ENCODE peak calls at places on chromosomes 3 and 15, in five cellular contexts. Z is GM12865, H is uterus, M is fibroblast of the aortic adventitia, Q is cardiac muscle cell. V is an unnamed sample.
A peak's percentile ranks its signal among the peaks of the same experiment; 100 is the strongest.

GRCh38 chr3:12187448-12188327 is 29.0 kb upstream of the TIMP4 start:
- DNase-seq in H (no peak), Q (peak; percentile 77), Z (peak; percentile 73), M (peak; percentile 80), V (no peak)

GRCh38 chr3:121482651-121483050 is 63.1 kb downstream of the POLQ start:
- DNase-seq in Z (no peak), H (no peak), M (peak; percentile 74), Q (peak; percentile 67), V (no peak)

GRCh38 chr3:98733778-98734281 is 29.3 kb upstream of the ST3GAL6 start:
- DNase-seq in Z (peak; percentile 68), H (no peak), M (no peak), Q (peak; percentile 41), V (peak; percentile 56)

GRCh38 chr3:66410371-66410770 is 90.5 kb downstream of the LRIG1 start:
- DNase-seq in M (no peak), Q (no peak), H (peak; percentile 5), Z (no peak), V (no peak)

GRCh38 chr3:95615592-95616310 is 1198.6 kb upstream of the EPHA6 start:
- DNase-seq in Z (no peak), Q (no peak), H (no peak), M (no peak), V (peak; percentile 38)

GRCh38 chr15:26771917-26772587 is 814 bp downstream of the GABRB3 start:
- DNase-seq in H (no peak), M (no peak), Q (peak; percentile 7), Z (no peak), V (no peak)

GRCh38 chr3:155069729-155070128 is 10.4 kb upstream of the MME start:
- DNase-seq in M (peak; percentile 51), H (no peak), Q (peak; percentile 64), Z (no peak), V (no peak)

GRCh38 chr3:128098234-128098633 is 25.4 kb downstream of the RUVBL1 start:
- DNase-seq in H (no peak), M (no peak), Z (no peak), Q (no peak), V (no peak)

GRCh38 chr3:39148116-39149058 is 5.0 kb downstream of the CSRNP1 start:
- DNase-seq in Q (peak; percentile 54), Z (peak; percentile 89), M (no peak), H (no peak), V (no peak)

GRCh38 chr3:156131799-156132198 is 11.4 kb downstream of the KCNAB1 start:
- DNase-seq in H (no peak), M (no peak), Q (no peak), Z (no peak), V (no peak)

GRCh38 chr3:128619146-128619890 is 31.3 kb downstream of the RPN1 start:
- DNase-seq in H (no peak), Z (no peak), M (peak; percentile 64), Q (peak; percentile 77), V (no peak)

GRCh38 chr3:22765679-22766078 is 437.4 kb upstream of the UBE2E2 start:
- DNase-seq in H (no peak), M (no peak), Z (no peak), Q (no peak), V (no peak)

GRCh38 chr3:129365296-129365695 is 63.1 kb downstream of the EFCAB12 start:
- DNase-seq in Z (no peak), H (no peak), M (no peak), Q (no peak), V (no peak)

DNA sequence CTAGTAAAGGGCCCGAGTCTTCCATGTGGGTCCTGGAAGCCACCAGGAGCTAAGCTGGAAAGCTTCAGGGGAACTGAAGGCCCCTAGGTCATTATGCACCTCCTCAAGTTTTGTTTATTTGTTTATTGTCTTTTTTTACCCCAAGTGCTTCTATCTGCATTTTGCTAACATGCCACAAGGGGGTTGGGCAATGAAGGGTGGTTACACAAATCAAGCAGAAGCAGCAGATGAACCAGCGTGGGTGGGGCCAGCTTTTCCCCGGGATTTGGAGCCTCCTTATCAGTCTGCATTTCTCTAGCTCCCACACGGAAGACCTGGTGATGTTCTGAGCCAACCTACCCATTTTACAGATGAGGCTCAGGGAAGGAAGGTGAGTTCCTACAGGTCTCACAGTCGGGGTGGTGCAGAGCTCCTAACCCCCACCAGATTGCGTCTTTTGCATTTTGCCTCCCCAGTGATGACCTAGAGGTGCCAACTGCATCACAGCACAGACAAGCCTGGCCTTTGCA is 16.8 kb downstream of the TMC3 start:
- DNase-seq in H (no peak), M (no peak), Q (peak; percentile 13), Z (peak; percentile 13), V (no peak)
- TF ChIP-seq CTCF in H (no peak), M (peak; percentile 20), Q (no peak), Z (peak; percentile 27), V (no peak)

DNA sequence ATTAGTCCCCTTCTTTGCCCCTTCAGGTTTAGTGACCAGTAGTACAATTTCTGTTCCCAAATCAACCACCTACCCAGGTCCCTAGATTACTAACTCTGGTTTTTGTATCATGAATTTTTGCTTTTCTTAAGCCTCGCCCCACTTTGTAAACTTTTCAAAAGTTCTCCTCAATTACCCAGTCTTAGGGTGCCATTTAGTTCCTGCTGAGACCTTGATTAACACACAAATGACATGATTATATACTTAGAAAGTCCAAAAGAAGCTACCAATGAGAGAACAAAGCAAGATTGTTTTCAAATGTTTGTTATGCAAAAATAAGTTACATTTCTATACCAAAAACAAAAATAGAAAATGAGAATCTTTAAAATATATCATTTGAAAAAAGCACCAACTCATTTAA is 594.4 kb downstream of the SQOR start:
- DNase-seq in M (no peak), Q (no peak), H (no peak), Z (no peak), V (no peak)
- H3K4me3 ChIP-seq in M (no peak overlapping the region), Q (no peak overlapping the region), H (no peak overlapping the region), Z (no peak overlapping the region), V (no peak overlapping the region)

DNA sequence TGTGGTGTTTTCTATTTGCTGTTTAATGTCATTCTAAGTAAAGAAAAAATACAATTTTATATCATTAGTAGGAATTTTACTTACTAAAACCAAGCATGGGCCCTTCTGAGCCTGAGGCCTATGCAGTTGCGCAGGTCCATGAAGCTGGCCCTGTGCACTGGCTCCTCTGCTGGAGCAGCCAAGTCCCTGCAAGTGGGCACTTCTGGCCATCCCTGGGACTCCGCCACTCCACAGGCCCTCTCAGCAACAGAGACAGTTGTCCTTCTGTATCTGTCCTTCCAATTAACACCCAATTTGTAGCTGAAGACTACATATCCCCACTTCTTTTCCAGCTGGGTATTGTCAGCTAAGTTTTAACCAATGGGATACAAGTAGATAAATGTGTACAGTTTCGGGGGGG is 49.9 kb upstream of the RYK start:
- DNase-seq in Q (no peak), H (no peak), Z (no peak), M (no peak), V (no peak)
- TF ChIP-seq CTCF in Q (no peak), H (no peak), Z (no peak), M (peak; percentile 17), V (no peak)

DNA sequence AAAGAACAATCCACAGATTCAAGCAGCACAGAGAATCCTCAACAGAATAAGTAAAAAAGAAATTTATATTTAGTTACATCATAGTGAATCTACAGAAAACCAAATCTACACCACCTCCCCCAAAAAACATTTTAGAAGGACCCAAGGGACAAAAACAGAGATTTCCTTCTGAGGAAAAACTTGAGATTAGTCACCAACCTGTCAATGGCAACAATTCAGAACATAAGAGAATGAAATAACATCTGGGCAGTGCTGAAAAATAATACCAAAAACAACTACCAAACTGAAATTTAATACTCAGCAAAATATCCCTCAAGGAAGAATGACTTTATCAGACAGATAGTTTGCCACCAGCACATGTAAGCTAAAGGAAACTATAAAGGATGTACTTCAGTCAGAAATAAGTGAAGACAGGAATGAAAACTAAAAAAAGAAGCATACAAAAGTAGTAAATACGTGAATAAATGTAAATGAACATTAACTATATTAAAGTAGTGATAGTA is 260.7 kb downstream of the ULK4 start:
- DNase-seq in Z (no peak), Q (no peak), H (no peak), M (peak; percentile 27), V (no peak)
- H3K4me3 ChIP-seq in Z (no peak overlapping the region), Q (no peak overlapping the region), H (no peak overlapping the region), M (no peak overlapping the region), V (no peak overlapping the region)

DNA sequence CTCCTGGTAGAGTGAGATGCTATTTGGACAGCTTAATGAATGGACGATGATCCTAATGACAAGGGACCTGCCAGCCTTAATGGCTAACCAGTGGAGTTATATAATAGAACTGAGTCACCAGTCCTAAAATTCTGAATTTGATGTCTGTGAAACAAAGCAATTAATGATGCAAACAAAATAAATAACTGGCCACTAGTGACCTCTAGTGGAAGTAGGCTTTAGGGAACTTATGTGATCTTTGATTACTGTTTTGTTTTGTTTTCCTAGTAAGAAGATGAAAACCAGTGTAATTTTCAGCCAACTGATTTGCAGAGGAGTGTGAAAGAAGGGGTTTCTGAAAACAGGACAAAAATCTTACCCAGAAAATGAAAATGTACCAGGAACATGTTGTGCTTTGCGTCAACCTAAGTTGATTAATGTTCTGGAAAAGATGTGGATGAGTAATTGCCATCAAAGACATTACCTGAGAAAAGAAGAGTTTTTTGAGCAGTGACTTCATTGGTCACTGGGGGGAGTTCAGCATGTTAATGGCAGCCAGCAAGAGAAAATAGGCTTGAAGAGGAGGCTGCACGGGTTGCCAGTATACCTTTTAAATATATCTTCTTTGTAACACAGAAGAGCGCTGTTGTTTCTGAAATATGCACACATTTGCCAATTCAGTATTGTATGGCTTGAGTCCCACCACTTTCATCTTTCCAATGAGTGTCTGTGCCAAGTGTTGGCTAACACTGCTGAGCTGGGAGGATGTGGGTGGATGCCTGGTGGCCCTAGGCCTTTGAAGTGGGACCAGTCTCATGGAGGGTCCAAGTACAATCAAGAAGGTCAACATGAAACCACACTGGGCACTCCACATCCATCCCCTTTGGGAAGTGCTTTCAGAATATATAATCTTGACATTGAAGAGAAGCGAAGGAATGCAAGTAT is 9.3 kb downstream of the VEPH1 start:
- DNase-seq in H (no peak), Z (peak; percentile 35), Q (peak; percentile 83), M (peak; percentile 91), V (peak; percentile 48)
- TF ChIP-seq CTCF in H (peak; percentile 42), Z (peak; percentile 48), Q (peak; percentile 61), M (peak; percentile 69), V (peak; percentile 61)

GRCh38 chr3:181696641-181697230 is 15.0 kb upstream of the SOX2 start:
- DNase-seq in Z (no peak), M (no peak), Q (no peak), H (no peak), V (no peak)
- H3K4me3 ChIP-seq in Z (no peak overlapping the region), M (no peak overlapping the region), Q (no peak overlapping the region), H (no peak overlapping the region), V (no peak overlapping the region)

DNA sequence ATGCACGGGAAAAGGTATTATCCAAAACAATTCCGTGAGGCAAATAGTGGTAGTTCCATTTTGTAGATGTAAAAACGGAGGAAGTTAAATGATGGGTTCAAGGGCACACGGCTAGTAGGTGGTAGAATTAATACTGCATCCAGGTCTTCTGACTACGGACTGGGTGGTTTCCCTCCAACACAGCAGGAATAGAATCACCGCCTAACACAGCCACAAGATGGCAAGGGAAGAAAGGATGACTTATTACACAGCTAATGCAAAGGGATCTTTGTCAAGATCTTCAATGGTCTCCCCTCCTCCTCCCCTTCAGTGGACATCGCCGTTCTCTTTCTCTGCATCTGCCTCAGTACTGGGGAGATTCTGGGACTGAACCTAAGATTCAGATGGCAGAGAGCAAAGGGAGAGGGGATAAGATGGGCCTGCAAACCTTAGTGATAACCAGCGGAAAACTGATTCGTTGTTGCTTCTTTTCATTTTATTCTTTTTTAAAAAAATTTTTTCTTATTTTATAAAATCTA is 574 bp upstream of the TOPBP1 start:
- DNase-seq in H (no peak), M (peak; percentile 33), Z (peak; percentile 56), Q (peak; percentile 31), V (no peak)
- TF ChIP-seq CTCF in H (no peak), M (peak; percentile 21), Z (peak; percentile 6), Q (no peak), V (peak; percentile 33)